ENCODE peak calls at places on chromosome 17, in eight cellular contexts. J is OCI-LY7; U is PC-3; Y is HEK293T; G is activated CD8-positive, alpha-beta T cell treated with anti-CD3 and anti-CD28 coated beads for 36 hours; V is GM12878; O is mucosa of gallbladder; Q is GM19239. C is an unnamed sample.
A peak's percentile ranks its signal among the peaks of the same experiment; 100 is the strongest.

GRCh38 chr17:57349533-57350227 is 93.4 kb downstream of the MSI2 start:
- DNase-seq in V (no peak), J (no peak), G (no peak), Y (no peak), O (no peak), Q (no peak), U (no peak), C (no peak)

GRCh38 chr17:47730681-47731080 is 2.4 kb upstream of the TBX21 start:
- DNase-seq in Y (no peak), G (no peak), U (no peak), O (no peak), Q (no peak), J (no peak), V (no peak), C (no peak)

GRCh38 chr17:42456223-42457106 is 2.2 kb upstream of the ATP6V0A1 start:
- DNase-seq in Q (no peak), J (peak; percentile 76), U (no peak), Y (no peak), O (no peak), V (peak; percentile 57), G (no peak), C (peak; percentile 47)

GRCh38 chr17:70161519-70161918 is 7.8 kb upstream of the KCNJ2 start:
- DNase-seq in Y (no peak), U (no peak), G (no peak), O (no peak), V (no peak), Q (no peak), J (no peak), C (no peak)

GRCh38 chr17:28267720-28268609 is 51.0 kb upstream of the TMEM97 start:
- DNase-seq in J (no peak), V (no peak), O (no peak), G (no peak), U (no peak), Q (no peak), Y (no peak), C (no peak)

GRCh38 chr17:5580974-5581373 is 3.3 kb downstream of the NLRP1 start:
- DNase-seq in V (no peak), Q (no peak), J (no peak), G (no peak), O (no peak), U (peak; percentile 37), Y (no peak), C (no peak)

GRCh38 chr17:41333836-41334235 is 16.8 kb downstream of the KRT33A start:
- DNase-seq in G (no peak), Q (no peak), Y (no peak), J (no peak), V (no peak), O (peak; percentile 3), U (no peak), C (no peak)

GRCh38 chr17:79065105-79065670 is 9.4 kb upstream of the ENGASE start:
- DNase-seq in G (peak; percentile 79), Q (no peak), V (no peak), O (peak; percentile 47), Y (no peak), U (peak; percentile 78), J (peak; percentile 48), C (no peak)

GRCh38 chr17:76947309-76947708 is 79.1 kb downstream of the MGAT5B start:
- DNase-seq in O (no peak), Q (no peak), Y (no peak), U (no peak), G (no peak), J (no peak), V (no peak), C (no peak)

GRCh38 chr17:27419156-27419555 is 37.1 kb upstream of the KSR1 start:
- DNase-seq in Q (no peak), G (no peak), O (no peak), Y (no peak), J (no peak), V (no peak), U (no peak), C (no peak)

GRCh38 chr17:1908699-1909309 is 79.0 kb downstream of the RPA1 start:
- DNase-seq in U (peak; percentile 78), G (peak; percentile 62), O (peak; percentile 71), Q (no peak), Y (peak; percentile 77), V (no peak), J (peak; percentile 79), C (no peak)

GRCh38 chr17:82947051-82947991 is 107.5 kb upstream of the ZNF750 start:
- DNase-seq in O (no peak), J (no peak), Q (no peak), U (no peak), V (no peak), Y (no peak), G (no peak), C (no peak)

GRCh38 chr17:34913001-34913400 is 48.3 kb downstream of the CCT6B start:
- DNase-seq in Y (no peak), U (no peak), O (no peak), V (no peak), J (no peak), Q (no peak), G (no peak), C (no peak)

GRCh38 chr17:46832945-46833839 is 14.7 kb upstream of the WNT3 start:
- DNase-seq in G (no peak), Q (no peak), U (peak; percentile 59), V (no peak), Y (no peak), O (no peak), J (no peak), C (no peak)

GRCh38 chr17:77291591-77292386 is 151.0 kb downstream of the SEC14L1 start:
- DNase-seq in V (no peak), O (no peak), U (peak; percentile 22), J (no peak), Q (no peak), G (no peak), Y (no peak), C (no peak)

GRCh38 chr17:69716571-69716970 is 302.1 kb downstream of the MAP2K6 start:
- DNase-seq in J (no peak), Y (no peak), O (no peak), Q (no peak), U (no peak), V (no peak), G (no peak), C (no peak)

GRCh38 chr17:51279183-51279582 is 18.8 kb downstream of the UTP18 start:
- DNase-seq in U (no peak), Q (no peak), V (no peak), G (no peak), J (no peak), O (no peak), Y (no peak), C (no peak)

GRCh38 chr17:2841606-2842005 is 45.4 kb downstream of the RAP1GAP2 start:
- DNase-seq in G (no peak), O (no peak), U (no peak), V (no peak), Q (no peak), Y (no peak), J (no peak), C (no peak)

GRCh38 chr17:14784997-14785696 is 480.0 kb downstream of the PMP22 start:
- DNase-seq in V (no peak), Y (no peak), U (peak; percentile 48), O (peak; percentile 17), G (peak; percentile 32), J (peak; percentile 65), Q (no peak), C (peak; percentile 12)

GRCh38 chr17:61157246-61157887 is 242.3 kb upstream of the TBX2 start:
- DNase-seq in Y (peak; percentile 61), G (no peak), O (no peak), U (no peak), Q (no peak), J (no peak), V (no peak), C (no peak)

GRCh38 chr17:20779521-20779920 is 200.0 kb downstream of the CDRT15L2 start:
- DNase-seq in V (no peak), U (no peak), G (no peak), Q (no peak), Y (no peak), O (no peak), J (no peak), C (no peak)

GRCh38 chr17:59353106-59353854 is 21.8 kb downstream of the YPEL2 start:
- DNase-seq in O (no peak), G (peak; percentile 27), Q (no peak), V (no peak), U (no peak), Y (no peak), J (no peak), C (no peak)

GRCh38 chr17:30788918-30789317 is 35.6 kb downstream of the CRLF3 start:
- DNase-seq in U (no peak), G (no peak), Y (no peak), O (no peak), Q (no peak), V (no peak), J (no peak), C (no peak)

GRCh38 chr17:55722742-55723487 is at the start of gene TMEM100:
- DNase-seq in G (no peak), V (no peak), Q (no peak), U (no peak), J (no peak), O (peak; percentile 28), Y (peak; percentile 19), C (no peak)

GRCh38 chr17:38416840-38417209 is 11.4 kb upstream of the ARHGAP23 start:
- DNase-seq in J (peak; percentile 51), U (no peak), V (no peak), G (no peak), Q (no peak), Y (no peak), O (no peak), C (no peak)

C was measured in GM12864.